ENCODE peak calls at places on chromosomes 1 and 21, in eight cellular contexts. R is hippocampal formation; T is stimulated activated CD4-positive, alpha-beta T cell treated with anti-CD3 and anti-CD28 coated beads, Interleukin-2, amount 100 ng/mL, for 4 hours; J is GM23338; O is HEK293T; C is glutamatergic neuron; W is fibroblast of lung; G is B cell. D is an unnamed sample.

GRCh38 chr1:96116707-96117106 is 604.9 kb upstream of the PTBP2 start:
- DNase-seq in C (no peak), O (no peak), W (peak), J (no peak), G (no peak), R (no peak), T (no peak), D (no peak)

GRCh38 chr21:42850866-42851391 is 28.4 kb downstream of the WDR4 start:
- DNase-seq in C (no peak), R (no peak), J (peak), W (no peak), G (peak), O (peak), T (no peak), D (peak)

GRCh38 chr1:38003261-38004250 is 1.8 kb downstream of the FHL3 start:
- DNase-seq in W (peak), T (no peak), J (peak), G (no peak), C (no peak), O (no peak), R (no peak), D (no peak)

GRCh38 chr1:26403656-26404055 is 7.0 kb upstream of the LIN28A start:
- DNase-seq in R (no peak), O (no peak), C (no peak), W (no peak), J (no peak), G (no peak), T (no peak), D (no peak)

GRCh38 chr1:5424802-5425201 is 567.4 kb downstream of the NPHP4 start:
- DNase-seq in O (no peak), G (no peak), J (no peak), W (no peak), T (no peak), R (no peak), C (no peak), D (no peak)

GRCh38 chr1:162315673-162316072 is 61.0 kb downstream of the SPATA46 start:
- DNase-seq in O (no peak), T (no peak), R (no peak), J (no peak), C (no peak), W (no peak), G (no peak), D (no peak)

GRCh38 chr1:157104598-157105293 is 5.1 kb upstream of the ETV3L start:
- DNase-seq in W (peak), J (no peak), G (no peak), C (no peak), O (no peak), R (no peak), T (no peak), D (peak)

GRCh38 chr1:178664278-178664677 is 60.8 kb upstream of the RALGPS2 start:
- DNase-seq in C (no peak), R (no peak), W (no peak), O (no peak), T (no peak), J (no peak), G (peak), D (no peak)

GRCh38 chr21:44450402-44450801 is 4.9 kb upstream of the LRRC3 start:
- DNase-seq in R (no peak), G (no peak), C (no peak), T (no peak), J (no peak), W (no peak), O (no peak), D (no peak)

GRCh38 chr1:50108497-50109073 is at the start of gene ELAVL4:
- DNase-seq in G (no peak), W (no peak), C (peak), R (peak), T (no peak), J (peak), O (no peak), D (no peak)

GRCh38 chr1:117658676-117659075 is 52.8 kb downstream of the TENT5C start:
- DNase-seq in R (no peak), O (no peak), C (no peak), T (no peak), G (no peak), J (no peak), W (no peak), D (no peak)

D was measured in D341Med.